ENCODE peak calls at places on chromosomes 3 and 15, in seven cellular contexts. C, K, N, R, W, E and X are unnamed samples.

GRCh38 chr3:143769663-143770062 is 78.6 kb downstream of the SLC9A9 start:
- DNase-seq in R (no peak), C (peak; percentile 30), K (no peak), E (no peak), W (no peak), N (peak; percentile 75), X (no peak)

GRCh38 chr15:60520825-60521368 is 42.0 kb upstream of the ICE2 start:
- DNase-seq in N (peak; percentile 81), R (peak; percentile 82), C (peak; percentile 75), K (no peak), E (peak; percentile 84), W (peak; percentile 77), X (peak; percentile 75)

GRCh38 chr15:69181419-69181818 is 21.0 kb downstream of the GLCE start:
- DNase-seq in N (no peak), R (no peak), E (no peak), C (no peak), W (no peak), K (no peak), X (no peak)

GRCh38 chr3:148974726-148975125 is 16.6 kb upstream of the GYG1 start:
- DNase-seq in E (no peak), K (no peak), W (no peak), C (no peak), N (no peak), R (no peak), X (no peak)

GRCh38 chr3:160685144-160685766 is 8.3 kb downstream of the ARL14 start:
- DNase-seq in R (no peak), C (no peak), K (no peak), N (no peak), E (peak; percentile 26), W (no peak), X (no peak)

GRCh38 chr3:61617041-61617440 is 55.7 kb downstream of the PTPRG start:
- DNase-seq in K (no peak), E (no peak), W (no peak), C (no peak), R (no peak), N (peak; percentile 7), X (no peak)

GRCh38 chr15:60727260-60727659 is 248.3 kb upstream of the ICE2 start:
- DNase-seq in R (no peak), W (no peak), K (no peak), C (no peak), N (no peak), E (no peak), X (no peak)

GRCh38 chr15:75104804-75105557 is 81.6 kb downstream of the PPCDC start:
- DNase-seq in N (peak; percentile 95), K (no peak), R (no peak), E (peak; percentile 93), C (peak; percentile 86), W (no peak), X (no peak)

GRCh38 chr3:13301295-13301987 is 118.7 kb downstream of the NUP210 start:
- DNase-seq in W (no peak), R (peak; percentile 75), E (peak; percentile 54), N (peak; percentile 50), K (no peak), C (peak; percentile 61), X (no peak)

GRCh38 chr3:56119575-56120349 is 348.5 kb downstream of the ERC2 start:
- DNase-seq in W (no peak), R (no peak), C (peak; percentile 80), K (peak; percentile 29), N (peak; percentile 86), E (no peak), X (no peak)

GRCh38 chr3:192246847-192247520 is 480.4 kb downstream of the FGF12 start:
- DNase-seq in K (no peak), C (peak; percentile 10), R (peak; percentile 34), W (no peak), N (no peak), E (no peak), X (no peak)

GRCh38 chr15:68518046-68518445 is 60.7 kb upstream of the CORO2B start:
- DNase-seq in C (no peak), N (no peak), E (no peak), K (no peak), R (no peak), W (no peak), X (no peak)

GRCh38 chr3:152156880-152157279 is 111.8 kb upstream of the MBNL1 start:
- DNase-seq in N (no peak), E (no peak), W (no peak), K (no peak), C (no peak), R (no peak), X (no peak)

GRCh38 chr3:184656991-184657669 is 54.7 kb downstream of the MAGEF1 start:
- DNase-seq in R (no peak), W (no peak), K (no peak), E (no peak), N (peak; percentile 43), C (peak; percentile 63), X (no peak)

GRCh38 chr3:146162561-146162960 is 1.6 kb upstream of the PLOD2 start:
- DNase-seq in W (no peak), E (peak; percentile 43), N (no peak), R (no peak), C (peak; percentile 47), K (no peak), X (no peak)

GRCh38 chr15:84598993-84599392 is 1.8 kb upstream of the ZSCAN2 start:
- DNase-seq in E (peak; percentile 78), R (peak; percentile 68), W (no peak), N (peak; percentile 77), K (no peak), C (peak; percentile 58), X (peak; percentile 64)

GRCh38 chr15:84600687-84601554 is at the start of gene ZSCAN2:
- DNase-seq in R (peak; percentile 98), N (peak; percentile 93), W (peak; percentile 92), K (peak; percentile 99), C (peak; percentile 95), E (peak; percentile 95), X (peak; percentile 97)

GRCh38 chr15:84601555-84601838 is 688 bp downstream of the ZSCAN2 start:
- DNase-seq in R (no peak), E (no peak), N (no peak), K (no peak), W (no peak), C (no peak), X (no peak)

GRCh38 chr15:84599906-84600305 is 903 bp upstream of the ZSCAN2 start:
- DNase-seq in W (no peak), N (no peak), E (no peak), C (no peak), K (no peak), R (no peak), X (no peak)

GRCh38 chr15:84600331-84600686 is 500 bp upstream of the ZSCAN2 start:
- DNase-seq in K (peak; percentile 95), W (peak; percentile 59), R (peak; percentile 77), E (peak; percentile 92), C (peak; percentile 89), N (peak; percentile 87), X (peak; percentile 58)
- TF ChIP-seq CTCF in K (no peak), W (no peak), R (no peak), E (no peak), C (no peak), N (no peak), X (no peak)

GRCh38 chr15:38605744-38606143 is 41.1 kb upstream of the RASGRP1 start:
- DNase-seq in N (no peak), R (no peak), E (no peak), K (no peak), C (no peak), W (no peak), X (no peak)
- TF ChIP-seq CTCF in N (no peak), R (no peak), E (no peak), K (no peak), C (no peak), W (no peak), X (no peak)

GRCh38 chr3:72444642-72445223 is 403.5 kb downstream of the SHQ1 start:
- DNase-seq in R (no peak), C (no peak), W (no peak), E (no peak), K (no peak), N (no peak), X (no peak)

GRCh38 chr3:72448375-72448823 is 399.8 kb downstream of the SHQ1 start:
- DNase-seq in K (no peak), R (no peak), N (no peak), E (no peak), W (no peak), C (no peak), X (no peak)

GRCh38 chr3:72447059-72447946 is 400.9 kb downstream of the SHQ1 start:
- DNase-seq in E (peak; percentile 88), R (peak; percentile 95), C (peak; percentile 87), K (peak; percentile 95), N (peak; percentile 91), W (peak; percentile 88), X (peak; percentile 97)

GRCh38 chr3:72445827-72446405 is 402.3 kb downstream of the SHQ1 start:
- DNase-seq in C (no peak), N (no peak), R (no peak), K (no peak), W (no peak), E (no peak), X (no peak)

DNA sequence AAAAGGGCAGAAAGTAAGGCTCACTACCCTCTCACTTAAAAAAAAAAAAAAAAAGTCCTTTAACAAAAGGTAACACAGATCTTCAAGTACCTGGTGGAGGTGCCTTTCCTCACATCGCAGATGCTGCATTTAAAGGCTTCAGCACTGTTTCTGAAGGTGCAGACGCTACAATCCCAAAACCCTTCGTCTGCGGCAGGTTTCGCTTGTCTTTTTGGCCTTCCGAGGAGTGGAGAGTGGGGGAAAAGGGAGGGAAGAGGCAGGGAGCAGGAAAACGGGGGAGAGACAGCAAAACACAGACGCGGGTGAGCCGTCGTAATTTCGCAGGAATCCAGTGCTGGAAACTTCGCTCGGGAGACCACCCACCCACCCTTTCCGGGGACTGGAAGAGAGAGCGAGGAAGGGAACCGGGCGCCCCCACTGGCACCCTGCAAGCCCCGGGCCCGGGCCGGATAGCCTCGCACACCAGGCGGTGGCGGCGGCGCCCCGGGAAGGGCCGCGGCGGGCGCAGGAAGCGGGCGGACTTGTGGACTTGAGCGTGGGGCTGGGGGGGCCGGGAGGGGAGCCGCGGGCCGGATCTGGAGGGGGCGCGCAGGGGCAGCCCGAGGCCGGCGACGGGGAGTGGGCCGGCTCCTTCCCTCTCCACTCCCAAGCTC is 401.7 kb downstream of the SHQ1 start:
- DNase-seq in N (peak; percentile 49), E (no peak), R (no peak), W (peak; percentile 32), C (peak; percentile 52), K (no peak), X (no peak)
- TF ChIP-seq CTCF in N (no peak), E (no peak), R (no peak), W (no peak), C (no peak), K (no peak), X (no peak)

GRCh38 chr15:65410036-65410435 is 12.7 kb downstream of the IGDCC4 start:
- DNase-seq in N (no peak), W (no peak), K (no peak), E (no peak), R (no peak), C (no peak), X (no peak)

GRCh38 chr15:65408370-65409283 is 14.1 kb downstream of the IGDCC4 start:
- DNase-seq in E (no peak), K (no peak), W (no peak), C (peak; percentile 4), R (no peak), N (no peak), X (no peak)

GRCh38 chr15:65411470-65412071 is 11.2 kb downstream of the IGDCC4 start:
- DNase-seq in W (no peak), R (no peak), E (peak; percentile 78), C (no peak), N (no peak), K (no peak), X (no peak)

GRCh38 chr15:65410972-65411371 is 11.8 kb downstream of the IGDCC4 start:
- DNase-seq in R (no peak), C (no peak), K (no peak), W (no peak), E (no peak), N (no peak), X (no peak)

GRCh38 chr15:65409284-65409631 is 13.5 kb downstream of the IGDCC4 start:
- DNase-seq in W (no peak), C (peak; percentile 58), N (peak; percentile 80), E (no peak), K (no peak), R (no peak), X (no peak)
- TF ChIP-seq CTCF in W (no peak), C (no peak), N (no peak), E (no peak), K (no peak), R (no peak), X (no peak)